ENCODE peak calls at places on chromosomes 6 and 20, in eight cellular contexts. One of them, this sample, is unnamed.

GRCh38 chr6:106159531-106159940 is 73.4 kb downstream of the PRDM1 start:
- DNase-seq in pancreas: no peak
- DNase-seq in lower leg skin: no peak
- DNase-seq in brain microvascular endothelial cell: peak; percentile 86
- DNase-seq in AG04450: peak; percentile 54
- DNase-seq in fibroblast of the aortic adventitia: peak; percentile 94
- DNase-seq in fibroblast of pulmonary artery: peak; percentile 82
- DNase-seq in mucosa of descending colon: no peak
- DNase-seq in this sample: peak; percentile 89

GRCh38 chr6:168916576-168917207 is 337.0 kb downstream of the THBS2 start:
- DNase-seq in pancreas: no peak
- DNase-seq in lower leg skin: peak; percentile 76
- DNase-seq in brain microvascular endothelial cell: no peak
- DNase-seq in AG04450: no peak
- DNase-seq in fibroblast of the aortic adventitia: peak; percentile 86
- DNase-seq in fibroblast of pulmonary artery: peak; percentile 21
- DNase-seq in mucosa of descending colon: no peak
- DNase-seq in this sample: peak; percentile 47

GRCh38 chr6:113994934-113995342 is 24.0 kb upstream of the HDAC2 start:
- DNase-seq in pancreas: no peak
- DNase-seq in lower leg skin: no peak
- DNase-seq in brain microvascular endothelial cell: peak; percentile 96
- DNase-seq in AG04450: peak; percentile 80
- DNase-seq in fibroblast of the aortic adventitia: peak; percentile 92
- DNase-seq in fibroblast of pulmonary artery: peak; percentile 94
- DNase-seq in mucosa of descending colon: peak; percentile 65
- DNase-seq in this sample: peak; percentile 94

GRCh38 chr20:58719971-58720371 is 27.4 kb downstream of the NPEPL1 start:
- DNase-seq in pancreas: no peak
- DNase-seq in lower leg skin: peak; percentile 80
- DNase-seq in brain microvascular endothelial cell: no peak
- DNase-seq in AG04450: no peak
- DNase-seq in fibroblast of the aortic adventitia: no peak
- DNase-seq in fibroblast of pulmonary artery: no peak
- DNase-seq in mucosa of descending colon: no peak
- DNase-seq in this sample: no peak

GRCh38 chr6:2579241-2579761 is 171.4 kb downstream of the MYLK4 start:
- DNase-seq in pancreas: no peak
- DNase-seq in lower leg skin: no peak
- DNase-seq in brain microvascular endothelial cell: peak; percentile 73
- DNase-seq in AG04450: no peak
- DNase-seq in fibroblast of the aortic adventitia: peak; percentile 46
- DNase-seq in fibroblast of pulmonary artery: peak; percentile 57
- DNase-seq in mucosa of descending colon: no peak
- DNase-seq in this sample: no peak

GRCh38 chr6:30883743-30884520 is at the start of gene DDR1:
- DNase-seq in pancreas: peak; percentile 88
- DNase-seq in lower leg skin: peak; percentile 96
- DNase-seq in brain microvascular endothelial cell: peak; percentile 12
- DNase-seq in AG04450: no peak
- DNase-seq in fibroblast of the aortic adventitia: peak; percentile 56
- DNase-seq in fibroblast of pulmonary artery: peak; percentile 75
- DNase-seq in mucosa of descending colon: peak; percentile 84
- DNase-seq in this sample: peak; percentile 82

GRCh38 chr6:11613858-11614257 is 76.3 kb downstream of the TMEM170B start:
- DNase-seq in pancreas: no peak
- DNase-seq in lower leg skin: peak; percentile 32
- DNase-seq in brain microvascular endothelial cell: peak; percentile 94
- DNase-seq in AG04450: peak; percentile 93
- DNase-seq in fibroblast of the aortic adventitia: peak; percentile 95
- DNase-seq in fibroblast of pulmonary artery: peak; percentile 90
- DNase-seq in mucosa of descending colon: no peak
- DNase-seq in this sample: peak; percentile 87

GRCh38 chr20:50267041-50267865 is 76.6 kb downstream of the CEBPB start:
- DNase-seq in pancreas: peak; percentile 87
- DNase-seq in lower leg skin: peak; percentile 96
- DNase-seq in brain microvascular endothelial cell: no peak
- DNase-seq in AG04450: no peak
- DNase-seq in fibroblast of the aortic adventitia: peak; percentile 85
- DNase-seq in fibroblast of pulmonary artery: peak; percentile 70
- DNase-seq in mucosa of descending colon: peak; percentile 95
- DNase-seq in this sample: peak; percentile 75

GRCh38 chr6:91340998-91341397 is 754.1 kb upstream of the MAP3K7 start:
- DNase-seq in pancreas: no peak
- DNase-seq in lower leg skin: no peak
- DNase-seq in brain microvascular endothelial cell: no peak
- DNase-seq in AG04450: no peak
- DNase-seq in fibroblast of the aortic adventitia: no peak
- DNase-seq in fibroblast of pulmonary artery: no peak
- DNase-seq in mucosa of descending colon: no peak
- DNase-seq in this sample: no peak

GRCh38 chr6:91341473-91341872 is 754.6 kb upstream of the MAP3K7 start:
- DNase-seq in pancreas: no peak
- DNase-seq in lower leg skin: no peak
- DNase-seq in brain microvascular endothelial cell: no peak
- DNase-seq in AG04450: no peak
- DNase-seq in fibroblast of the aortic adventitia: no peak
- DNase-seq in fibroblast of pulmonary artery: no peak
- DNase-seq in mucosa of descending colon: no peak
- DNase-seq in this sample: no peak

GRCh38 chr6:91337967-91338366 is 751.1 kb upstream of the MAP3K7 start:
- DNase-seq in pancreas: no peak
- DNase-seq in lower leg skin: no peak
- DNase-seq in brain microvascular endothelial cell: no peak
- DNase-seq in AG04450: no peak
- DNase-seq in fibroblast of the aortic adventitia: no peak
- DNase-seq in fibroblast of pulmonary artery: no peak
- DNase-seq in mucosa of descending colon: no peak
- DNase-seq in this sample: no peak
- TF ChIP-seq CTCF in pancreas: no peak
- TF ChIP-seq CTCF in lower leg skin: no peak
- TF ChIP-seq CTCF in brain microvascular endothelial cell: peak; percentile 34
- TF ChIP-seq CTCF in AG04450: peak; percentile 41
- TF ChIP-seq CTCF in fibroblast of the aortic adventitia: peak; percentile 18
- TF ChIP-seq CTCF in fibroblast of pulmonary artery: no peak
- TF ChIP-seq CTCF in mucosa of descending colon: no peak
- TF ChIP-seq CTCF in this sample: peak; percentile 3

GRCh38 chr6:41469951-41470340 is 76.2 kb upstream of the FOXP4 start:
- DNase-seq in pancreas: no peak
- DNase-seq in lower leg skin: no peak
- DNase-seq in brain microvascular endothelial cell: no peak
- DNase-seq in AG04450: no peak
- DNase-seq in fibroblast of the aortic adventitia: no peak
- DNase-seq in fibroblast of pulmonary artery: no peak
- DNase-seq in mucosa of descending colon: peak; percentile 21
- DNase-seq in this sample: no peak

GRCh38 chr6:41469156-41469950 is 76.8 kb upstream of the FOXP4 start:
- DNase-seq in pancreas: no peak
- DNase-seq in lower leg skin: no peak
- DNase-seq in brain microvascular endothelial cell: no peak
- DNase-seq in AG04450: no peak
- DNase-seq in fibroblast of the aortic adventitia: no peak
- DNase-seq in fibroblast of pulmonary artery: no peak
- DNase-seq in mucosa of descending colon: no peak
- DNase-seq in this sample: no peak

GRCh38 chr6:41467627-41468404 is 78.4 kb upstream of the FOXP4 start:
- DNase-seq in pancreas: no peak
- DNase-seq in lower leg skin: no peak
- DNase-seq in brain microvascular endothelial cell: no peak
- DNase-seq in AG04450: no peak
- DNase-seq in fibroblast of the aortic adventitia: no peak
- DNase-seq in fibroblast of pulmonary artery: no peak
- DNase-seq in mucosa of descending colon: no peak
- DNase-seq in this sample: no peak

GRCh38 chr6:41471064-41471895 is 74.9 kb upstream of the FOXP4 start:
- DNase-seq in pancreas: no peak
- DNase-seq in lower leg skin: no peak
- DNase-seq in brain microvascular endothelial cell: no peak
- DNase-seq in AG04450: no peak
- DNase-seq in fibroblast of the aortic adventitia: no peak
- DNase-seq in fibroblast of pulmonary artery: no peak
- DNase-seq in mucosa of descending colon: no peak
- DNase-seq in this sample: no peak

DNA sequence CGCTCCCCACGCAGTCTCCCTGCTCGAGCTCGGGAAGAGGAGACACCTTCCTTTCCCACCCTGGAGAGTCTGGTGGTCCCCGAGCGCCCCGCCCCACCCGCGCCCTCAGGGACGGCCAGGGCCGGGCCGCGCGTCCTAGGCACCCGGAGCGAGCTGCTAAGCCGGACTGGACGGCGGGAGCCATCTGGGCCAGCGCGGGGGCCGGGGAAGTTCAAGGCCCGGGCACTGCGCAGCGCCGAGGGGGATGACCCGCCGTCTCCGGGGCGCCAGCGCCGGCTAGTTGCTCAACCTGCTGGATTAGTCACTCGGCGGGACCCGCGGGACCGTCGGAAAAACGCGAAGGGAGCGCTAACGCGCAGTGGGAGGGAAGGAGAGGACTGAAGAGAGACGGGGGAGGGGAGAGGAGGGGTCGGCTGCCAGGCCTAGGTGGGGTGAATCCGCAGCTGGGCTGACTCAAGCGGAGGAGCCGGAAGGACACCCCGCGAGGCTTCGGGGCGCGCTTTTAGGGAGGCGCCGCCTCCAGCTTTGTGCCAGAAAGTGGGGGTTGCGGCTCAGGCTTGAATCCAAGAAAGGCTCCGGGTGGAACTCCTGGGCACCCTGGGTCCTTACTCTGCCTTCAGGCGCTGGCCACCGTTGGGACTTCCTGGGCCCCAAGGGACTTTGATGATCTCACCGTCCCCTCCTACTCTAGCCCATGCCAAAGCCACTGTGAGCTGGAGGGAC is 75.7 kb upstream of the FOXP4 start:
- DNase-seq in pancreas: no peak
- DNase-seq in lower leg skin: peak; percentile 92
- DNase-seq in brain microvascular endothelial cell: peak; percentile 51
- DNase-seq in AG04450: no peak
- DNase-seq in fibroblast of the aortic adventitia: peak; percentile 35
- DNase-seq in fibroblast of pulmonary artery: peak; percentile 63
- DNase-seq in mucosa of descending colon: no peak
- DNase-seq in this sample: peak; percentile 37
- H3K4me3 ChIP-seq in pancreas: no peak overlapping the region
- H3K4me3 ChIP-seq in lower leg skin: no peak overlapping the region
- H3K4me3 ChIP-seq in brain microvascular endothelial cell: peak overlapping the region; percentile 24
- H3K4me3 ChIP-seq in AG04450: peak overlapping the region; percentile 5
- H3K4me3 ChIP-seq in fibroblast of the aortic adventitia: no peak overlapping the region
- H3K4me3 ChIP-seq in fibroblast of pulmonary artery: no peak overlapping the region
- H3K4me3 ChIP-seq in mucosa of descending colon: no peak overlapping the region
- H3K4me3 ChIP-seq in this sample: no peak overlapping the region

DNA sequence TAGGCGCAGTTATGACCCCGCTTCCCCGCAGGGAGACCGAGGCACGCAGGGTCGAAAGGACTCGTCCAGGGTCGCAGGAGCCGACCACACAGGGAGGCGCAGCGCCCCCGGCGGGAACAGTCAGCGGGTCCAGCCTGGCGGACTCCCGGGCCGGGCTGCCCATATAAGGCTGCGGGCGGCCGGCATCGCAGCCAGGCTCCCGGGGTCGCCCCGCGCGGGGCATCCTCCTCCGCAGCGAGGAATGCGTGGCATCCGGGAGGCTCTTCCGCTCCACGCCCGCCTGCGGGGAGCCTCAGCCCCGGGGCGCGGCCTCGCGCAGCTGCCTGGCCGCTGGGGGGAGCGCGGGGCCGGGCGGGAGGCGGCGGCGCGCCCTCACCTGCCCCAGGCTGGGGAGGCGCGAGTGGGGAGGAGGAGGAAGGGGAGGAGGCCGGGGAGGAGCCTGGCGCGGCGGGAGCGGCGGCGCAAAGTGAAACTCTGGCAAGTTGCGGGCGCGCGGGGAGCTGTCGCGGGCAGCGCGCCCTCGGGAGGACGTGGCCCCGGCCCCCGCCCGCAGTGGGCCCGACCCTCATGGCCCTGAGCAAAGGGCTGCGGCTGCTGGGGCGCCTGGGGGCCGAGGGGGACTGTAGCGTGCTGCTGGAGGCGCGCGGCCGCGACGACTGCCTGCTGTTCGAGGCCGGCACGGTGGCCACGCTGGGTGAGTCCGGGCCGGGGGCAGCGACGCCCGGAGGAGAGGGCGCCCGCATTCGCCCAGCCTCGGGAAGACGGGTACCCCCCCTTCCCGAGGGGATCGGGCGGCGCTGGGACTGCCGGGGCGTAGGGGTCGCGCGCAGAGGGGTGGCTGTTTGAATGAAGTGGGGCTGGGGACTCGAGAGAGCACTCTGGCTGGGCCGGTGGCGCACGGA is at the start of gene SYNJ2:
- DNase-seq in pancreas: peak; percentile 87
- DNase-seq in lower leg skin: peak; percentile 94
- DNase-seq in brain microvascular endothelial cell: peak; percentile 66
- DNase-seq in AG04450: peak; percentile 63
- DNase-seq in fibroblast of the aortic adventitia: peak; percentile 66
- DNase-seq in fibroblast of pulmonary artery: peak; percentile 88
- DNase-seq in mucosa of descending colon: peak; percentile 89
- DNase-seq in this sample: peak; percentile 88
- TF ChIP-seq CTCF in pancreas: peak; percentile 58
- TF ChIP-seq CTCF in lower leg skin: no peak
- TF ChIP-seq CTCF in brain microvascular endothelial cell: peak; percentile 65
- TF ChIP-seq CTCF in AG04450: peak; percentile 60
- TF ChIP-seq CTCF in fibroblast of the aortic adventitia: peak; percentile 47
- TF ChIP-seq CTCF in fibroblast of pulmonary artery: peak; percentile 43
- TF ChIP-seq CTCF in mucosa of descending colon: peak; percentile 15
- TF ChIP-seq CTCF in this sample: peak; percentile 52

GRCh38 chr6:144659735-144660246 is 374.7 kb downstream of the UTRN start:
- DNase-seq in pancreas: no peak
- DNase-seq in lower leg skin: no peak
- DNase-seq in brain microvascular endothelial cell: no peak
- DNase-seq in AG04450: no peak
- DNase-seq in fibroblast of the aortic adventitia: no peak
- DNase-seq in fibroblast of pulmonary artery: no peak
- DNase-seq in mucosa of descending colon: no peak
- DNase-seq in this sample: no peak

GRCh38 chr6:144660545-144660944 is 375.4 kb downstream of the UTRN start:
- DNase-seq in pancreas: no peak
- DNase-seq in lower leg skin: no peak
- DNase-seq in brain microvascular endothelial cell: no peak
- DNase-seq in AG04450: no peak
- DNase-seq in fibroblast of the aortic adventitia: no peak
- DNase-seq in fibroblast of pulmonary artery: no peak
- DNase-seq in mucosa of descending colon: peak; percentile 45
- DNase-seq in this sample: no peak

GRCh38 chr6:144662812-144663211 is 377.7 kb downstream of the UTRN start:
- DNase-seq in pancreas: no peak
- DNase-seq in lower leg skin: no peak
- DNase-seq in brain microvascular endothelial cell: no peak
- DNase-seq in AG04450: no peak
- DNase-seq in fibroblast of the aortic adventitia: peak; percentile 27
- DNase-seq in fibroblast of pulmonary artery: no peak
- DNase-seq in mucosa of descending colon: no peak
- DNase-seq in this sample: no peak

GRCh38 chr6:144659202-144659731 is 374.1 kb downstream of the UTRN start:
- DNase-seq in pancreas: no peak
- DNase-seq in lower leg skin: no peak
- DNase-seq in brain microvascular endothelial cell: peak; percentile 58
- DNase-seq in AG04450: no peak
- DNase-seq in fibroblast of the aortic adventitia: peak; percentile 46
- DNase-seq in fibroblast of pulmonary artery: peak; percentile 86
- DNase-seq in mucosa of descending colon: peak; percentile 60
- DNase-seq in this sample: peak; percentile 52

DNA sequence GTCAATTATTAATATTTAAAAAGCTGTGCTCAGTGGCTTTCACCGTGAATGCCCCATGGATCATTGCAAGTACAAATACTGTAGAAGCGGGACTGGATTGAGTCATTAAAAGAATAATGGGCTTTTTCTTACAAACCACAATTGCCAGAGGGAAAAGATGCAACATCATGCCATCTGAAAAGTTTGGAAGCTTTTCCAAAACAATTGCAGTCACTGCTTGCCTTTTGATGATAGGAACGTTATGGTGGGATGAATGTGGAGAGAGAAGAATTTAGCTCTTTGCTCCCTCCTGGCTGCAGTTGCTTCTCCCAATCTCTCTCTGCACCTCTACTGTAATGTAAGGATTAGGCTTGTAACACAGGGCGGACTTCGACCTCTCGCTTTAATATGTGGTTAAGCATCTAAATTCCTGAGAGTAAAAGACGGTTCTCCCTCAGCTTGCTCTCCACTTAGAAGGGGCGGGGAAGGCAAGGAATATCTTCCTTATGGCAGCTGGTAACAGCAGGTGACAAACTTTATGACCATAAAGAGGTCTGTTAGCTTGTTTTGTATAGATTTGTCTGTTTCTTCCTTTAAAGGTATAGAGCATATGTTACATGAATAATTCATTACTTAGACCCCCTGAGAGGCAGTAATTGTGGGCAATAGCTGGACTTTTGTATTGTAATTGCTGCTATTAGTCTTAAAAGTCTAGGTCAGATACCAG is 376.1 kb downstream of the UTRN start:
- DNase-seq in pancreas: no peak
- DNase-seq in lower leg skin: no peak
- DNase-seq in brain microvascular endothelial cell: no peak
- DNase-seq in AG04450: no peak
- DNase-seq in fibroblast of the aortic adventitia: peak; percentile 32
- DNase-seq in fibroblast of pulmonary artery: no peak
- DNase-seq in mucosa of descending colon: peak; percentile 89
- DNase-seq in this sample: peak; percentile 41
- H3K4me3 ChIP-seq in pancreas: no peak overlapping the region
- H3K4me3 ChIP-seq in lower leg skin: no peak overlapping the region
- H3K4me3 ChIP-seq in brain microvascular endothelial cell: no peak overlapping the region
- H3K4me3 ChIP-seq in AG04450: no peak overlapping the region
- H3K4me3 ChIP-seq in fibroblast of the aortic adventitia: no peak overlapping the region
- H3K4me3 ChIP-seq in fibroblast of pulmonary artery: no peak overlapping the region
- H3K4me3 ChIP-seq in mucosa of descending colon: no peak overlapping the region
- H3K4me3 ChIP-seq in this sample: no peak overlapping the region